ENCODE peak calls at places on chromosome 14, in four cellular contexts. L is K562, F is WTC11, U is HepG2. K is an unnamed sample.

GRCh38 chr14:90664911-90665695 is 151.1 kb downstream of the TTC7B start:
- DNase-seq in L (no peak), U (no peak), F (no peak), K (no peak)

GRCh38 chr14:104732355-104732804 is 8.4 kb downstream of the ADSS1 start:
- DNase-seq in U (no peak), L (no peak), F (no peak), K (no peak)

GRCh38 chr14:85566603-85567002 is 36.7 kb downstream of the FLRT2 start:
- DNase-seq in F (no peak), U (no peak), L (no peak), K (no peak)

GRCh38 chr14:74217672-74218448 is 21.4 kb upstream of the VSX2 start:
- DNase-seq in L (peak), F (peak), U (peak), K (no peak)

GRCh38 chr14:75293920-75294648 is 15.5 kb downstream of the FOS start:
- DNase-seq in L (peak), F (peak), U (peak), K (no peak)

GRCh38 chr14:104138098-104138890 is at the start of gene KIF26A:
- DNase-seq in F (peak), U (no peak), L (peak), K (no peak)

GRCh38 chr14:58555647-58556046 is 82.1 kb upstream of the DACT1 start:
- DNase-seq in U (no peak), L (no peak), F (no peak), K (no peak)

GRCh38 chr14:69696633-69697557 is 70.0 kb upstream of the SRSF5 start:
- DNase-seq in F (no peak), L (peak), U (no peak), K (no peak)

GRCh38 chr14:23249810-23250209 is 12.1 kb downstream of the RNF212B start:
- DNase-seq in U (no peak), L (no peak), F (no peak), K (no peak)

GRCh38 chr14:103288076-103288766 is 45.8 kb upstream of the EIF5 start:
- DNase-seq in F (no peak), U (no peak), L (no peak), K (no peak)

GRCh38 chr14:91606851-91607250 is 96.7 kb upstream of the PPP4R3A start:
- DNase-seq in L (no peak), U (no peak), F (no peak), K (no peak)

GRCh38 chr14:89067293-89067972 is 243.0 kb downstream of the TTC8 start:
- DNase-seq in U (no peak), F (no peak), L (no peak), K (no peak)

GRCh38 chr14:24362241-24362960 is 5.6 kb upstream of the NFATC4 start:
- DNase-seq in U (no peak), F (no peak), L (no peak), K (no peak)

GRCh38 chr14:96624661-96625435 is 122.7 kb downstream of the PAPOLA start:
- DNase-seq in L (no peak), U (no peak), F (no peak), K (no peak)

GRCh38 chr14:75725481-75725880 is 64.4 kb downstream of the TTLL5 start:
- DNase-seq in L (no peak), U (no peak), F (no peak), K (no peak)

GRCh38 chr14:72605096-72605920 is 288.6 kb downstream of the DPF3 start:
- DNase-seq in F (no peak), L (no peak), U (no peak), K (no peak)

GRCh38 chr14:37091651-37092050 is 80.8 kb downstream of the SLC25A21 start:
- DNase-seq in F (no peak), L (no peak), U (no peak), K (no peak)

GRCh38 chr14:22780941-22781605 is 14.6 kb downstream of the OXA1L start:
- DNase-seq in U (no peak), F (no peak), L (no peak), K (no peak)

GRCh38 chr14:27015046-27015445 is 417.2 kb upstream of the NOVA1 start:
- DNase-seq in U (no peak), F (no peak), L (no peak), K (no peak)

GRCh38 chr14:30559638-30560071 is 697 bp downstream of the G2E3 start:
- DNase-seq in L (no peak), U (peak), F (no peak), K (no peak)

GRCh38 chr14:105313381-105314286 is 914 bp upstream of the PACS2 start:
- DNase-seq in L (peak), F (peak), U (no peak), K (no peak)

GRCh38 chr14:101814869-101815268 is 53.4 kb downstream of the PPP2R5C start:
- DNase-seq in L (no peak), U (no peak), F (no peak), K (no peak)

GRCh38 chr14:51304956-51305355 is 64.9 kb downstream of the TMX1 start:
- DNase-seq in U (no peak), F (no peak), L (no peak), K (no peak)

GRCh38 chr14:68403191-68403781 is 389.6 kb downstream of the ZFP36L1 start:
- DNase-seq in F (no peak), L (no peak), U (no peak), K (no peak)

GRCh38 chr14:72855913-72856312 is 38.0 kb downstream of the DPF3 start:
- DNase-seq in L (no peak), U (no peak), F (no peak), K (peak)

GRCh38 chr14:24298892-24299254 is 707 bp downstream of the DHRS1 start:
- DNase-seq in U (peak), L (peak), F (no peak), K (no peak)

GRCh38 chr14:63986789-63987533 is 134.2 kb downstream of the SYNE2 start:
- DNase-seq in L (no peak), F (no peak), U (no peak), K (no peak)

GRCh38 chr14:33742166-33742565 is 208.7 kb downstream of the EGLN3 start:
- DNase-seq in F (no peak), L (no peak), U (no peak), K (no peak)

GRCh38 chr14:62428429-62429203 is 616.6 kb downstream of the KCNH5 start:
- DNase-seq in U (no peak), L (no peak), F (no peak), K (no peak)

GRCh38 chr14:49939884-49940510 is 47.1 kb downstream of the ARF6 start:
- DNase-seq in U (no peak), F (no peak), L (no peak), K (no peak)

GRCh38 chr14:36254020-36254614 is 66.3 kb downstream of the MBIP start:
- DNase-seq in U (peak), L (no peak), F (no peak), K (no peak)

GRCh38 chr14:66920196-66920595 is 269.0 kb upstream of the GARIN2 start:
- DNase-seq in F (no peak), U (peak), L (no peak), K (no peak)

GRCh38 chr14:102415671-102416070 is 52.9 kb downstream of the TECPR2 start:
- DNase-seq in U (no peak), L (no peak), F (no peak), K (no peak)

GRCh38 chr14:97723834-97724770 is 926.9 kb downstream of the VRK1 start:
- DNase-seq in U (no peak), L (no peak), F (no peak), K (no peak)

GRCh38 chr14:32621585-32621984 is 292.5 kb downstream of the AKAP6 start:
- DNase-seq in U (no peak), F (no peak), L (no peak), K (no peak)

GRCh38 chr14:20626274-20626673 is 15.2 kb downstream of the OR6S1 start:
- DNase-seq in L (no peak), F (no peak), U (no peak), K (no peak)

GRCh38 chr14:37051680-37052079 is 120.7 kb downstream of the SLC25A21 start:
- DNase-seq in U (no peak), L (no peak), F (peak), K (no peak)

GRCh38 chr14:100440207-100440631 is 117.1 kb downstream of the SLC25A47 start:
- DNase-seq in F (peak), U (peak), L (peak), K (no peak)
- TF ChIP-seq CTCF in F (no peak), U (peak), L (peak), K (peak)

DNA sequence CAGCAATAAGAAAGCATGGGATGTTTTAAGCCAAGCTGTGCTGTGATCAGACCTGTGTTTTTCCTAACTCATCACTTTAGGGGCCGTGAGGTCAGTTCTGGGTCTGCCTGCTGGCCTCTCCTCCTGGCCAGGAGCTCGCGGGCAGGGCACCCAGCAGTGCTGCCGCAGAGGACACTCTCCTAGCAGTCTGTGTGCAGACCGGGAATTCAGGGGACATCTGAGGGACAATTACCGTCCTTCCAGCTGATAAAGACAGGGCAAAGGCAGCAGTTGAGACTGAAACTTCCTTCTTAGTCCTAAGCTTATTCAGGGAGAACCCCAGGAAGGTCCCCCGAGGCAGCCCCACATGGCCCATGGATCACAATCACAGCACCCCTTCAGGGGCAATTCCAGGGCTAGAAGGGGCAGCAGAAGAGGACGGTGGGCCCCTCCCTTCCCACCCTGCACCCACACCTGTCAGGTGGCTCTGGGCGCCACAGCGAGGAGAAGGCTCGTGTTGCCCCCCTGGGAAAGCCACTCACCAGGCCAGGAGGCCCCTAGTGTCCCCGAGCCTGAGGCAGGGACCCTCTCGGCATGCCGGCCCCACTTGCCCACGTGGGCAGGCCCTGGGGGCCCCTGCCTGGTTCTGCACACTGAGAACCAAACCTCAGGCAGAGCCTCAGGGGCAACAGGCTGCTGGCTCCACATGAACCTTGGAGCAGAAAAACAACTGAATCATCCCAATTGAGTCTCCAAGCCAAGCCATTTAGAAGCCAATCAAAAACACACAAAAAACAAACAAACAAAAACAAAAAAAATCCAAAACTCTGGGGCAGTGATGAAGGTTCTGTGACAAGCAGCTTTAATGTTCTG is 89.8 kb downstream of the CHGA start:
- DNase-seq in U (no peak), L (no peak), F (no peak), K (no peak)
- TF ChIP-seq CREM in U (no peak), L (no peak), F (no peak), K (no peak)

GRCh38 chr14:55430024-55430690 is 10.3 kb downstream of the TBPL2 start:
- DNase-seq in U (peak), F (no peak), L (peak), K (no peak)
- TF ChIP-seq CTCF in U (peak), F (peak), L (peak), K (peak)

GRCh38 chr14:46432516-46432915 is 219.1 kb downstream of the RPL10L start:
- DNase-seq in L (no peak), F (peak), U (no peak), K (no peak)
- TF ChIP-seq CREM in L (no peak), F (no peak), U (no peak), K (no peak)

GRCh38 chr14:21723431-21724045 is 49.9 kb upstream of the OR4E1 start:
- DNase-seq in L (peak), U (peak), F (peak), K (no peak)
- TF ChIP-seq CTCF in L (peak), U (peak), F (peak), K (peak)